ENCODE peak calls at places on chromosome 6, in four cellular contexts. X is tibial nerve, G is lung, J is body of pancreas. R is an unnamed sample.

GRCh38 chr6:111624391-111625098 is 18.9 kb upstream of the TRAF3IP2 start:
- DNase-seq in X (no peak), G (no peak), J (no peak), R (no peak)

GRCh38 chr6:52635049-52635577 is 35.8 kb upstream of the TMEM14A start:
- DNase-seq in X (no peak), G (no peak), J (no peak), R (no peak)

GRCh38 chr6:157864185-157864761 is 41.2 kb downstream of the SNX9 start:
- DNase-seq in X (no peak), G (no peak), J (no peak), R (no peak)

GRCh38 chr6:27550692-27551091 is 77.8 kb upstream of the ZNF184 start:
- DNase-seq in X (no peak), G (no peak), J (no peak), R (no peak)

GRCh38 chr6:107563694-107564093 is 73.8 kb downstream of the SOBP start:
- DNase-seq in X (no peak), G (no peak), J (no peak), R (no peak)

GRCh38 chr6:19024737-19025136 is 637.6 kb downstream of the RNF144B start:
- DNase-seq in X (no peak), G (peak; percentile 46), J (peak; percentile 16), R (no peak)

GRCh38 chr6:13617066-13617465 is 1.9 kb downstream of the NOL7 start:
- DNase-seq in X (no peak), G (no peak), J (no peak), R (no peak)

GRCh38 chr6:79048611-79049010 is 29.4 kb downstream of the PHIP start:
- DNase-seq in X (no peak), G (no peak), J (no peak), R (no peak)

GRCh38 chr6:37174515-37175331 is 4.8 kb downstream of the PIM1 start:
- DNase-seq in X (no peak), G (no peak), J (no peak), R (no peak)

GRCh38 chr6:158801655-158802294 is 17.4 kb downstream of the EZR start:
- DNase-seq in X (peak; percentile 37), G (no peak), J (peak; percentile 83), R (no peak)

GRCh38 chr6:12229332-12229731 is 60.8 kb upstream of the EDN1 start:
- DNase-seq in X (no peak), G (no peak), J (no peak), R (no peak)

GRCh38 chr6:143151381-143151780 is 90.7 kb downstream of the AIG1 start:
- DNase-seq in X (no peak), G (no peak), J (no peak), R (no peak)

GRCh38 chr6:102742033-102742432 is 1348.5 kb downstream of the GRIK2 start:
- DNase-seq in X (no peak), G (no peak), J (no peak), R (no peak)

GRCh38 chr6:3808759-3809514 is 40.2 kb upstream of the FAM50B start:
- DNase-seq in X (peak; percentile 49), G (peak; percentile 64), J (peak; percentile 77), R (no peak)

GRCh38 chr6:127550403-127550802 is 26.6 kb upstream of the C6orf58 start:
- DNase-seq in X (no peak), G (no peak), J (no peak), R (no peak)

GRCh38 chr6:168149015-168149414 is 70.0 kb upstream of the FRMD1 start:
- DNase-seq in X (no peak), G (no peak), J (no peak), R (no peak)

GRCh38 chr6:88870728-88871330 is 92.6 kb downstream of the RNGTT start:
- DNase-seq in X (no peak), G (no peak), J (peak; percentile 11), R (no peak)

GRCh38 chr6:157711060-157711459 is 112.0 kb upstream of the SNX9 start:
- DNase-seq in X (no peak), G (no peak), J (no peak), R (no peak)

GRCh38 chr6:119501798-119502483 is 152.4 kb upstream of the MAN1A1 start:
- DNase-seq in X (no peak), G (no peak), J (no peak), R (no peak)

GRCh38 chr6:156557269-156557885 is 219.8 kb upstream of the ARID1B start:
- DNase-seq in X (no peak), G (no peak), J (peak; percentile 81), R (no peak)

GRCh38 chr6:132298344-132298949 is 102.8 kb downstream of the MOXD1 start:
- DNase-seq in X (no peak), G (no peak), J (peak; percentile 21), R (no peak)

DNA sequence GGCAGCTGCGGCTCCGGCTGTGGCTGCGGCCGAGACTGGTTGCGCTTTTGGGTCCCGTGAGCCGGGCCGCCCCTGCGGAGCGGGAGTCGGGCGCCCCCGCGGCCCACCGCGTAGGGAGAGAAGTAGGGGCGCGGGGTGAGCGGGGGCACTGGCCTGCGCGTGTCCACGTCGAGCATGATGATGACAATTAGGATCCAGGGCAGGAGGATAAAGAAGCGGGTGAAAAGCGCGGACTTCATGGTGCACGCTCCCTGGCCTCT is 739 bp downstream of the B3GAT2 start:
- DNase-seq in X (no peak), G (no peak), J (no peak), R (no peak)
- TF ChIP-seq CTCF in X (peak; percentile 6), G (no peak), J (peak; percentile 8), R (no peak)

GRCh38 chr6:95091823-95092436 is 485.4 kb upstream of the MANEA start:
- DNase-seq in X (no peak), G (no peak), J (no peak), R (no peak)
- TF ChIP-seq CTCF in X (peak; percentile 29), G (no peak), J (peak; percentile 44), R (peak; percentile 70)

GRCh38 chr6:34964564-34964963 is 75.5 kb downstream of the ANKS1A start:
- DNase-seq in X (no peak), G (no peak), J (no peak), R (no peak)
- TF ChIP-seq CTCF in X (no peak), G (no peak), J (no peak), R (no peak)

GRCh38 chr6:90086517-90086916 is 192.2 kb downstream of the GJA10 start:
- DNase-seq in X (no peak), G (no peak), J (no peak), R (no peak)
- TF ChIP-seq CTCF in X (no peak), G (no peak), J (no peak), R (no peak)

GRCh38 chr6:29976588-29977424 is 34.5 kb downstream of the HLA-A start:
- DNase-seq in X (peak; percentile 79), G (peak; percentile 84), J (peak; percentile 81), R (no peak)
- TF ChIP-seq CTCF in X (peak; percentile 51), G (no peak), J (no peak), R (peak; percentile 33)

DNA sequence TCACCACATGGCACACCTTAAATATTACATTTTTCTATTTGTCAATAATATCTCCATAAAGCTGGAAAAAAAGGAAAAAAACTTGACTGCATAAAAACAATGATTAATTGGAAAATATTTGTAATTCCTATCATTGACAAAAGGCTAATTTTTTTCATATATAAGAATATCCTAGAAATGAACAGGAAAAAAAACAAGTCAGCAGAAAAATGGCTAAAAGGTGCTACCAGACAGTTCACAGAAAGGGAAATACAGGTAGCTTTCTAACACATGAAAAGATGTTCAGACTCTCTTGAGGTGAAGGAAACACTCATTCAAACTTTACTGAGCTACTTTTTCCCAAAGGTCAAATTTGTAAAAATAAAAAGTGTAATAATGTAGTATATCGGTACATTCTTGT is 104.1 kb upstream of the SCAF8 start:
- DNase-seq in X (no peak), G (no peak), J (no peak), R (no peak)
- TF ChIP-seq CTCF in X (no peak), G (no peak), J (no peak), R (no peak)